ENCODE peak calls at places on chromosomes 6 and 20, in six cellular contexts. M is left ventricle myocardium superior; Y is T-helper 2 cell; T is naive thymus-derived CD8-positive, alpha-beta T cell; G is activated CD8-positive, alpha-beta memory T cell treated with anti-CD3 and anti-CD28 coated beads for 24 hours; F is CD8-positive, alpha-beta T cell. K is an unnamed sample.

GRCh38 chr6:16514249-16514648 is 247.0 kb downstream of the ATXN1 start:
- DNase-seq in M (no peak), Y (peak; percentile 86), T (no peak), G (peak; percentile 63), F (no peak), K (no peak)

GRCh38 chr20:5781798-5782750 is 31.9 kb downstream of the SHLD1 start:
- DNase-seq in M (no peak), Y (no peak), T (no peak), G (no peak), F (no peak), K (no peak)

GRCh38 chr20:48302844-48303552 is 517.7 kb upstream of the SULF2 start:
- DNase-seq in M (no peak), Y (no peak), T (no peak), G (no peak), F (no peak), K (no peak)

GRCh38 chr6:98894810-98895209 is 52.9 kb downstream of the FBXL4 start:
- DNase-seq in M (no peak), Y (no peak), T (no peak), G (no peak), F (no peak), K (no peak)

GRCh38 chr20:36856196-36856595 is 19.7 kb upstream of the TLDC2 start:
- DNase-seq in M (no peak), Y (no peak), T (no peak), G (no peak), F (no peak), K (no peak)

GRCh38 chr20:12640255-12640654 is 368.5 kb upstream of the SPTLC3 start:
- DNase-seq in M (no peak), Y (no peak), T (no peak), G (no peak), F (no peak), K (no peak)

GRCh38 chr6:52610745-52611355 is 34.0 kb upstream of the TRAM2 start:
- DNase-seq in M (no peak), Y (no peak), T (no peak), G (no peak), F (no peak), K (no peak)

GRCh38 chr20:19071442-19071717 is 141.1 kb upstream of the SLC24A3 start:
- DNase-seq in M (no peak), Y (no peak), T (no peak), G (no peak), F (no peak), K (no peak)

K was measured in KG1.